ENCODE peak calls at places on chromosome X, in five cellular contexts. S is HCT116, N is SK-N-SH, Q is GM12878, V is HepG2. C is an unnamed sample. For H3K4me1, the result is how much of the 10 kb centered on the place peaks cover.

GRCh38 chrX:53639257-53639656 is 47.3 kb downstream of the HUWE1 start:
- DNase-seq in S (no peak), N (no peak), Q (no peak), V (no peak), C (no peak)

GRCh38 chrX:31071262-31071661 is 579 bp downstream of the FTHL17 start:
- DNase-seq in S (no peak), N (no peak), Q (no peak), V (no peak), C (no peak)

GRCh38 chrX:21989415-21989814 is 42.7 kb upstream of the PHEX start:
- DNase-seq in S (no peak), N (no peak), Q (peak), V (no peak), C (no peak)

GRCh38 chrX:9957743-9958142 is 9.4 kb upstream of the CLDN34 start:
- DNase-seq in S (no peak), N (no peak), Q (no peak), V (no peak), C (no peak)

GRCh38 chrX:58051346-58051745 is 141.1 kb upstream of the ZXDA start:
- DNase-seq in S (no peak), N (no peak), Q (no peak), V (no peak), C (no peak)

GRCh38 chrX:100410083-100410590 is at the start of gene PCDH19:
- DNase-seq in S (no peak), N (peak), Q (no peak), V (no peak), C (peak)

GRCh38 chrX:129617420-129617819 is 37.3 kb downstream of the APLN start:
- DNase-seq in S (no peak), N (no peak), Q (no peak), V (peak), C (no peak)

GRCh38 chrX:155718964-155719586 is 106.3 kb upstream of the TMLHE start:
- DNase-seq in S (no peak), N (no peak), Q (no peak), V (no peak), C (no peak)

GRCh38 chrX:153459976-153460375 is 10.4 kb downstream of the HAUS7 start:
- DNase-seq in S (no peak), N (no peak), Q (no peak), V (peak), C (no peak)

GRCh38 chrX:19902110-19902509 is 14.7 kb upstream of the SH3KBP1 start:
- DNase-seq in S (no peak), N (no peak), Q (no peak), V (no peak), C (no peak)

GRCh38 chrX:68997911-68998310 is 167.3 kb downstream of the PJA1 start:
- DNase-seq in S (no peak), N (no peak), Q (no peak), V (no peak), C (no peak)

GRCh38 chrX:53685711-53686110 is 808 bp downstream of the HUWE1 start:
- DNase-seq in S (no peak), N (no peak), Q (no peak), V (no peak), C (no peak)

GRCh38 chrX:17521871-17522693 is 147.1 kb downstream of the NHS start:
- DNase-seq in S (peak), N (peak), Q (no peak), V (no peak), C (no peak)

GRCh38 chrX:8126092-8126491 is 45.0 kb downstream of the VCX2 start:
- DNase-seq in S (no peak), N (no peak), Q (no peak), V (no peak), C (no peak)
- H3K9ac ChIP-seq in S (no peak), N (no peak), Q (no peak), V (no peak), C (no peak)

GRCh38 chrX:2897311-2897689 is 31.8 kb downstream of the ARSD start:
- DNase-seq in S (no peak), N (no peak), Q (no peak), V (no peak), C (no peak)
- H3K4me1 ChIP-seq in S (under half), N (under half), Q (under half), V (under half), C (under half)

GRCh38 chrX:107747596-107748161 is 27.9 kb downstream of the TSC22D3 start:
- DNase-seq in S (no peak), N (no peak), Q (no peak), V (no peak), C (no peak)
- TF ChIP-seq YY1 in S (no peak), N (no peak), Q (no peak), V (no peak), C (no peak)

DNA sequence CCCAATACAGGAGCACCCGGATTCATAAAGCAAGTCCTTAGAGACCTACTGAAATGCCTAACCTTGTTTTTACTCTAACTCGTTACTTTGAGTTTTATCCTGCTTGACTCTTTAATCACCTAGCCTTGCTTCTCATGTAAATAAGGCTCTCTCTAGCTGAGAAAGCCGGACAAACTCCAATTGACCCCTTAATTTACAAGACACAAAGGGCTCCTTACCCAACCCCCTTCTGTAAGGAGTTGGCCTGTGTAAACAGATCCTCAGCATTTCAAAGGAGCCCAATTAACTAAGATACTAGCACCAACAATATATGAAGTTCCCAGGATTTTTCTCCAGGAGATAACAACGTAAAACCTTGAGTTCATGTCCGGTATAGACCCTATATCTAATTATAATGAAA is 61.7 kb downstream of the CT47B1 start:
- DNase-seq in S (no peak), N (no peak), Q (no peak), V (no peak), C (peak)
- H3K9ac ChIP-seq in S (no peak), N (no peak), Q (no peak), V (no peak), C (no peak)

GRCh38 chrX:72272868-72273267 is 4.2 kb downstream of the RPS4X start:
- DNase-seq in S (no peak), N (no peak), Q (no peak), V (no peak), C (no peak)
- H3K4me1 ChIP-seq in S (half or more), N (under half), Q (under half), V (under half), C (under half)